ENCODE peak calls at places on chromosomes 4 and X, in nine cellular contexts. V, U, P, T, F, B, M, N and Q are unnamed samples.
A peak's percentile ranks its signal among the peaks of the same experiment; 100 is the strongest.

GRCh38 chr4:188971125-188971524 is 831.9 kb downstream of the TRIML1 start:
- DNase-seq in N (no peak), V (no peak), P (no peak), T (no peak), M (no peak), U (no peak), B (peak; percentile 14), F (peak; percentile 36), Q (no peak)

GRCh38 chr4:108049406-108049805 is 59.7 kb downstream of the HADH start:
- DNase-seq in P (no peak), M (no peak), V (no peak), N (no peak), U (no peak), F (no peak), T (no peak), B (no peak), Q (no peak)

GRCh38 chr4:25787891-25788331 is 74.9 kb downstream of the SEL1L3 start:
- DNase-seq in B (no peak), M (no peak), F (no peak), P (peak; percentile 36), T (no peak), U (no peak), V (peak; percentile 69), N (no peak), Q (peak; percentile 9)

GRCh38 chrX:9341305-9342201 is 123.3 kb upstream of the TBL1X start:
- DNase-seq in U (no peak), V (no peak), P (peak; percentile 65), F (peak; percentile 62), M (peak; percentile 88), N (no peak), B (peak; percentile 70), T (no peak), Q (peak; percentile 57)

GRCh38 chrX:48956728-48957414 is 536 bp downstream of the OTUD5 start:
- DNase-seq in U (no peak), B (no peak), F (peak; percentile 52), V (no peak), M (peak; percentile 81), T (no peak), N (no peak), P (peak; percentile 6), Q (no peak)

GRCh38 chrX:120302434-120302833 is 8.8 kb downstream of the TMEM255A start:
- DNase-seq in T (no peak), F (no peak), B (no peak), M (no peak), P (no peak), V (no peak), U (no peak), N (no peak), Q (no peak)

GRCh38 chr4:151215295-151215694 is 61.7 kb upstream of the PRSS48 start:
- DNase-seq in M (no peak), B (no peak), U (no peak), P (peak; percentile 68), F (peak; percentile 37), N (no peak), V (no peak), T (no peak), Q (no peak)

GRCh38 chrX:154072192-154072591 is 25.3 kb downstream of the MECP2 start:
- DNase-seq in B (no peak), M (no peak), N (no peak), V (no peak), F (no peak), P (no peak), T (no peak), U (no peak), Q (no peak)

GRCh38 chrX:6959006-6959405 is 188.5 kb upstream of the STS start:
- DNase-seq in F (no peak), U (peak; percentile 39), P (no peak), B (no peak), T (no peak), N (no peak), V (no peak), M (no peak), Q (no peak)

GRCh38 chrX:53255738-53256191 is 25.6 kb downstream of the IQSEC2 start:
- DNase-seq in N (no peak), T (no peak), B (no peak), U (no peak), M (peak; percentile 37), P (no peak), F (no peak), V (no peak), Q (no peak)

GRCh38 chrX:150364347-150365050 is 1.4 kb downstream of the MAMLD1 start:
- DNase-seq in M (peak; percentile 77), V (no peak), T (no peak), F (peak; percentile 44), N (no peak), P (peak; percentile 19), B (no peak), U (peak; percentile 45), Q (peak; percentile 12)

GRCh38 chr4:41448935-41449334 is 89.0 kb upstream of the LIMCH1 start:
- DNase-seq in B (no peak), N (peak; percentile 26), P (peak; percentile 32), V (no peak), U (no peak), F (no peak), T (no peak), M (no peak), Q (peak; percentile 23)

GRCh38 chr4:70754990-70755688 is 33.4 kb downstream of the RUFY3 start:
- DNase-seq in T (no peak), F (no peak), P (no peak), M (no peak), V (no peak), B (no peak), N (no peak), U (no peak), Q (no peak)

GRCh38 chr4:70754470-70754869 is 32.7 kb downstream of the RUFY3 start:
- DNase-seq in N (no peak), P (no peak), F (no peak), V (no peak), B (no peak), U (no peak), M (no peak), T (no peak), Q (no peak)

GRCh38 chr4:70759126-70759525 is 37.4 kb downstream of the RUFY3 start:
- DNase-seq in T (no peak), N (no peak), V (no peak), B (no peak), P (no peak), U (no peak), M (no peak), F (no peak), Q (no peak)

GRCh38 chr4:70761276-70761816 is 39.6 kb downstream of the RUFY3 start:
- DNase-seq in V (no peak), T (no peak), B (no peak), P (no peak), F (no peak), U (no peak), N (no peak), M (no peak), Q (no peak)

GRCh38 chr4:70759627-70760026 is 37.9 kb downstream of the RUFY3 start:
- DNase-seq in F (no peak), P (no peak), N (no peak), V (no peak), M (no peak), B (no peak), U (no peak), T (no peak), Q (peak; percentile 27)
- H3K4me3 ChIP-seq in F (no peak overlapping the region), P (no peak overlapping the region), N (no peak overlapping the region), V (no peak overlapping the region), M (no peak overlapping the region), B (no peak overlapping the region), U (no peak overlapping the region), T (no peak overlapping the region), Q (no peak overlapping the region)

DNA sequence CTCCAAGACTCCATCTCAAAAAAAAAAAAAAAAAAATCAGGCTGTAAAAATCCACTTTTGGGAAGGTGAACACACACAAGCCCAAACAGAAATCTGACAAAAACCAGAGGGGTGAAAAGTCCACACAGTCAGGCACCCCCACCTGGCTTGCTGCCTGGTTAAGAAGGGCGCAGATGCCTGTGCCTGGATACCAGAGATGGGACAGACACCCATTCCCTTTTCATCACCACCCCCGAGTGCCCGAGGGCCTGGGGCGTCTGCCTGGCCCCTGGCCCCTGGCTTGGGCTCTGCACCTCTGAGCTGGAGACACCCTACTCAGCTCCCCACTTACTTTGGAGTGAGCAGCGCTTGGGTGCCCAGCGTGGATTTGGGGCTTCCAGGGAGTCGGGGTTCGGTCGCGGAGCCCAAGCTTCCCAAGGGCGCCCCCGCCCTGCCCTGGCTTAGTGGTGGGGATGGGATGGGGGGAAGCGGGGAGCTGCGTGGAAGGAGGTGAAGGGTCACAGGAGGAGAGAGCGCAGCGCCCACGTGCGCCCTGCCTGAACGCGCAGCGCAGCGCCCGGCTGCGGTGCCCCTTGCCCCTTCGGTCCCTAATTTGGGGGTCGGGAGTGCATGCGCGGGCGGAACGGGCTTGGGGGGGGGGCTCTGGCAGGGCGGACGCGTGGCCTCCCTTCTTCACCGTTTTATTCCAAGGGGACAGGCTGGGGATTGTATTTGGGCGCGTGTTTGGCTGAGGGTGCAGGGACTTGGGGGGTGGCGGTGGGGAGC is 11.3 kb downstream of the SHOX start:
- DNase-seq in N (no peak), U (peak; percentile 55), B (no peak), V (no peak), T (no peak), P (no peak), M (peak; percentile 41), F (no peak), Q (no peak)
- H3K4me3 ChIP-seq in N (no peak overlapping the region), U (no peak overlapping the region), B (no peak overlapping the region), V (no peak overlapping the region), T (no peak overlapping the region), P (no peak overlapping the region), M (no peak overlapping the region), F (no peak overlapping the region), Q (no peak overlapping the region)

GRCh38 chr4:182143086-182143821 is 99.9 kb upstream of the TENM3 start:
- DNase-seq in V (no peak), T (no peak), N (peak; percentile 7), U (no peak), B (peak; percentile 44), F (peak; percentile 51), M (peak; percentile 64), P (peak; percentile 25), Q (peak; percentile 6)

GRCh38 chr4:182144621-182145359 is 98.4 kb upstream of the TENM3 start:
- DNase-seq in T (no peak), F (peak; percentile 36), U (peak; percentile 65), B (no peak), P (no peak), V (no peak), N (peak; percentile 7), M (peak; percentile 66), Q (no peak)

GRCh38 chr4:182142146-182143085 is 100.8 kb upstream of the TENM3 start:
- DNase-seq in V (peak; percentile 50), N (peak; percentile 8), U (peak; percentile 84), P (peak; percentile 58), M (peak; percentile 73), F (peak; percentile 40), B (peak; percentile 62), T (peak; percentile 29), Q (peak; percentile 26)

GRCh38 chr4:182145360-182145905 is 97.8 kb upstream of the TENM3 start:
- DNase-seq in V (no peak), T (no peak), U (no peak), B (no peak), F (no peak), N (no peak), P (peak; percentile 5), M (no peak), Q (peak; percentile 13)

GRCh38 chr4:182143822-182144620 is 99.2 kb upstream of the TENM3 start:
- DNase-seq in N (peak; percentile 41), B (peak; percentile 79), P (peak; percentile 68), V (peak; percentile 66), U (peak; percentile 81), M (peak; percentile 72), T (peak; percentile 62), F (peak; percentile 74), Q (peak; percentile 51)
- H3K4me3 ChIP-seq in N (peak overlapping the region; percentile 61), B (peak overlapping the region; percentile 77), P (peak overlapping the region; percentile 90), V (peak overlapping the region; percentile 89), U (peak overlapping the region; percentile 93), M (peak overlapping the region; percentile 73), T (peak overlapping the region; percentile 72), F (peak overlapping the region; percentile 96), Q (peak overlapping the region; percentile 69)

GRCh38 chr4:7906171-7906581 is 33.5 kb downstream of the AFAP1 start:
- DNase-seq in P (peak; percentile 47), T (no peak), U (no peak), V (no peak), M (no peak), B (no peak), F (no peak), N (no peak), Q (peak; percentile 71)
- H3K4me3 ChIP-seq in P (no peak overlapping the region), T (no peak overlapping the region), U (no peak overlapping the region), V (no peak overlapping the region), M (no peak overlapping the region), B (peak overlapping the region; percentile 43), F (peak overlapping the region; percentile 78), N (peak overlapping the region; percentile 25), Q (peak overlapping the region; percentile 49)